ENCODE peak calls at places on chromosomes 16 and 17, in six cellular contexts. R is K562, W is T47D, E is SK-N-SH, P is GM12878, M is HCT116. J is an unnamed sample.

GRCh38 chr17:42530952-42531454 is 5.0 kb upstream of the NAGLU start:
- DNase-seq in R (no peak), P (no peak), W (no peak), M (no peak), E (no peak), J (no peak)

GRCh38 chr16:27214084-27214961 is 11.0 kb downstream of the KDM8 start:
- DNase-seq in R (no peak), P (no peak), W (no peak), M (no peak), E (no peak), J (no peak)

GRCh38 chr17:72661093-72661944 is 431.2 kb downstream of the SLC39A11 start:
- DNase-seq in W (no peak), R (no peak), M (peak; percentile 97), P (no peak), E (peak; percentile 27), J (no peak)

GRCh38 chr17:40605301-40605700 is 40.0 kb upstream of the CCR7 start:
- DNase-seq in M (no peak), R (no peak), P (no peak), W (no peak), E (no peak), J (no peak)

GRCh38 chr16:86353934-86354333 is 156.4 kb upstream of the FOXF1 start:
- DNase-seq in P (no peak), M (no peak), R (no peak), E (no peak), W (no peak), J (no peak)

GRCh38 chr17:3529817-3530741 is 27.5 kb downstream of the TRPV3 start:
- DNase-seq in R (no peak), M (no peak), E (no peak), P (no peak), W (no peak), J (no peak)

GRCh38 chr17:64377769-64378282 is 12.8 kb downstream of the PECAM1 start:
- DNase-seq in R (no peak), E (no peak), W (no peak), M (no peak), P (no peak), J (no peak)

GRCh38 chr17:72122668-72123495 is 2.1 kb downstream of the SOX9 start:
- DNase-seq in P (no peak), E (peak; percentile 72), M (no peak), W (peak; percentile 75), R (no peak), J (peak; percentile 64)

GRCh38 chr17:80926601-80927250 is 64.9 kb upstream of the CHMP6 start:
- DNase-seq in M (no peak), R (no peak), W (no peak), E (no peak), P (no peak), J (no peak)

GRCh38 chr17:74759243-74759801 is 10.9 kb downstream of the NHERF1 start:
- DNase-seq in R (no peak), W (no peak), E (peak; percentile 38), P (no peak), M (no peak), J (no peak)

GRCh38 chr17:35743911-35744328 is 9.1 kb downstream of the GAS2L2 start:
- DNase-seq in P (no peak), M (no peak), R (peak; percentile 48), E (peak; percentile 14), W (peak; percentile 92), J (peak; percentile 80)

GRCh38 chr17:310111-311010 is 42.2 kb downstream of the RPH3AL start:
- DNase-seq in M (no peak), P (no peak), E (no peak), W (no peak), R (no peak), J (no peak)

GRCh38 chr16:12719972-12720371 is 83.7 kb downstream of the CPPED1 start:
- DNase-seq in R (no peak), E (no peak), P (no peak), M (no peak), W (no peak), J (no peak)

GRCh38 chr17:57467801-57468200 is 211.5 kb downstream of the MSI2 start:
- DNase-seq in M (no peak), W (no peak), E (no peak), R (no peak), P (no peak), J (no peak)

GRCh38 chr17:50381920-50382319 is 8.9 kb downstream of the EME1 start:
- DNase-seq in M (no peak), P (no peak), E (no peak), W (no peak), R (no peak), J (no peak)

GRCh38 chr16:27286446-27286845 is 17.9 kb upstream of the NSMCE1 start:
- DNase-seq in R (no peak), P (no peak), W (no peak), E (no peak), M (no peak), J (no peak)

GRCh38 chr17:6510321-6511023 is 45.9 kb downstream of the PITPNM3 start:
- DNase-seq in W (no peak), R (no peak), M (no peak), P (no peak), E (no peak), J (no peak)

GRCh38 chr17:77946900-77947643 is 11.4 kb upstream of the TNRC6C start:
- DNase-seq in E (no peak), P (no peak), M (no peak), R (no peak), W (no peak), J (no peak)

GRCh38 chr17:77952368-77952767 is 6.1 kb upstream of the TNRC6C start:
- DNase-seq in E (no peak), M (no peak), R (no peak), W (no peak), P (no peak), J (no peak)

GRCh38 chr17:77944390-77945222 is 13.9 kb upstream of the TNRC6C start:
- DNase-seq in M (no peak), P (no peak), R (no peak), W (no peak), E (no peak), J (no peak)

GRCh38 chr17:77951123-77951522 is 7.4 kb upstream of the TNRC6C start:
- DNase-seq in R (no peak), P (no peak), M (no peak), E (no peak), W (peak; percentile 62), J (no peak)

GRCh38 chr17:77948690-77949114 is 9.8 kb upstream of the TNRC6C start:
- DNase-seq in P (no peak), M (peak; percentile 51), E (peak; percentile 69), R (no peak), W (peak; percentile 69), J (no peak)
- TF ChIP-seq JUND in P (no peak), M (no peak), E (no peak), R (no peak), W (no peak), J (no peak)

GRCh38 chr17:75872434-75873351 is 5.7 kb downstream of the TRIM47 start:
- DNase-seq in P (no peak), W (peak; percentile 61), M (no peak), R (peak; percentile 33), E (peak; percentile 52), J (no peak)

GRCh38 chr17:75873587-75874322 is 4.6 kb downstream of the TRIM47 start:
- DNase-seq in M (no peak), P (no peak), R (no peak), E (peak; percentile 32), W (no peak), J (no peak)

GRCh38 chr17:75864448-75864871 is 9.3 kb upstream of the WBP2 start:
- DNase-seq in E (peak; percentile 35), P (peak; percentile 77), W (no peak), R (no peak), M (no peak), J (no peak)

GRCh38 chr17:75874323-75875181 is 3.8 kb downstream of the TRIM47 start:
- DNase-seq in E (peak; percentile 41), R (peak; percentile 9), W (no peak), P (no peak), M (no peak), J (no peak)

GRCh38 chr17:75869282-75870141 is 8.9 kb downstream of the TRIM47 start:
- DNase-seq in R (peak; percentile 19), M (no peak), P (no peak), W (no peak), E (peak; percentile 53), J (no peak)
- TF ChIP-seq JUND in R (no peak), M (no peak), P (no peak), W (no peak), E (no peak), J (no peak)

DNA sequence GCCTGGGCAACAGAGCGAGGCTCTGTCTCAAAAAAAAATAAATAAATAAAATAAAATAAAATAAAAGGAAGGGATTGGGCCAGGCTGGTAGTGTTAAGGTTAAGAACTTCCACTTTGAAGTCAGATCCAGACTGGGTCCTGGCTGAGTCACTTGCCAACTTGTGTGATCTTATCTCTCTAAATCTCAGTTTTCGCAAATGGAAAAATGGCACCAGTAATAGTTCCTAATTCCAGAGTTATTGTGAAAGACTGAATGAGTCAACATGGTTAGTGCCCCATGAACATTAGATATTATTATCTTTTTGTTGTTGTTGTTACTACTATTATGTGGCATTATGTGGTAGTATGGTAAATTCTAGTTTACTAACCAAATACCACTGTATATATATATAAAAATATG is 188.0 kb upstream of the AXIN2 start:
- DNase-seq in W (no peak), R (no peak), M (peak; percentile 66), P (no peak), E (no peak), J (no peak)
- TF ChIP-seq JUND in W (no peak), R (no peak), M (peak; percentile 67), P (no peak), E (peak; percentile 66), J (no peak)

GRCh38 chr16:88287219-88287618 is 95.5 kb upstream of the ZNF469 start:
- DNase-seq in P (no peak), M (peak; percentile 63), W (peak; percentile 83), E (peak; percentile 60), R (peak; percentile 86), J (no peak)
- TF ChIP-seq JUND in P (no peak), M (no peak), W (no peak), E (no peak), R (no peak), J (no peak)

DNA sequence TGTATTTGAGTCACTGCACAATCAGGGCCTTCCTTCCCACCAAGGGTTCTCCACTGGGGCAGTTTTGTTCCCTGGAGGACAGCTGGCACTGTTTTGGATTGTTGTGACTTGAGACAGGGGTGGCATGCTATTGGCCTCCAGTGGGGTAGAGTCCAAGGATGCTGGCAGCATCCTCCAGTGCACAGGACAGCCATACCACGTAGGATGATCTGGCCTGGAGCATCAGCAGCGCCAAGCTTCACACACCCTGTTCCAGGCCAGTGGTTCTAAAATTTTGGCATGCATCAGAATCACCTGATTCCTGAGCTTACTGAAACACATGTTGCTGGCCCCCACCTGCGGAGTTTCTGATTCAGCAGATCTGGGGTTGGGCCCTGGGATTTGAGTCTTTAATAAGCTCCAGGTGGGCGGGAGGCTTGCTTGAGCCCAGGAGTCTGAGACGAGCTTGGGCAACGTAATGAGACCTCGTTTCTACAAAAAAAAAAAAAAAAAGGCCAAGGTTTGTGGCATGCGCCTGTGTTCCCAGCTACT is 83.2 kb downstream of the MGAT5B start:
- DNase-seq in E (no peak), R (no peak), W (no peak), P (no peak), M (no peak), J (no peak)
- TF ChIP-seq JUND in E (no peak), R (no peak), W (no peak), P (no peak), M (no peak), J (no peak)

J was measured in H1.